ENCODE peak calls at places on chromosomes 2 and 18, in eight cellular contexts. M is HS-27A; S is H9; N is activated CD4-positive, alpha-beta T cell treated with anti-CD3 and anti-CD28 coated beads, Interleukin-2, amount 10 ng/mL, durations not matched to agents 7 days and 5 days; L is astrocyte of the spinal cord; B is nephron progenitor cell; A is AG04449; F is fibroblast of lung. K is an unnamed sample.

GRCh38 chr2:54635554-54636152 is 87.8 kb upstream of the EML6 start:
- DNase-seq in A (no peak), N (no peak), F (peak), S (no peak), M (peak), L (peak), B (no peak), K (peak)

GRCh38 chr2:47654790-47655562 is 128.0 kb upstream of the MSH6 start:
- DNase-seq in N (no peak), M (no peak), S (peak), B (no peak), F (no peak), L (no peak), A (no peak), K (no peak)

GRCh38 chr2:74094291-74094690 is 53.4 kb downstream of the BOLA3 start:
- DNase-seq in S (peak), M (no peak), A (no peak), B (no peak), N (no peak), L (no peak), F (no peak), K (no peak)

GRCh38 chr18:35635171-35635570 is 53.6 kb downstream of the GALNT1 start:
- DNase-seq in N (no peak), B (no peak), A (no peak), S (no peak), L (peak), F (peak), M (no peak), K (peak)

GRCh38 chr2:181805228-181806038 is 86.1 kb upstream of the ITPRID2 start:
- DNase-seq in F (peak), B (no peak), A (peak), L (peak), S (no peak), M (no peak), N (no peak), K (peak)

GRCh38 chr2:46171441-46171953 is 125.7 kb upstream of the EPAS1 start:
- DNase-seq in N (no peak), F (peak), A (peak), L (peak), S (no peak), B (no peak), M (no peak), K (peak)

GRCh38 chr18:45865466-45865865 is 40.0 kb downstream of the SIGLEC15 start:
- DNase-seq in N (no peak), L (no peak), F (no peak), B (no peak), S (no peak), A (no peak), M (no peak), K (no peak)

GRCh38 chr18:37122877-37123276 is 293.9 kb downstream of the KIAA1328 start:
- DNase-seq in A (no peak), M (no peak), S (no peak), F (peak), N (no peak), B (no peak), L (peak), K (no peak)

GRCh38 chr2:31251018-31251417 is 17.1 kb downstream of the EHD3 start:
- DNase-seq in F (no peak), A (no peak), M (no peak), S (no peak), B (no peak), L (no peak), N (no peak), K (no peak)

GRCh38 chr2:34570266-34570872 is 971.3 kb upstream of the FAM98A start:
- DNase-seq in F (peak), B (peak), L (no peak), M (no peak), N (no peak), S (peak), A (no peak), K (no peak)

GRCh38 chr18:41645600-41646360 is 309.3 kb upstream of the PIK3C3 start:
- DNase-seq in F (no peak), L (no peak), M (no peak), S (no peak), N (no peak), B (no peak), A (no peak), K (no peak)

GRCh38 chr2:143071185-143071876 is 57.9 kb upstream of the ARHGAP15 start:
- DNase-seq in S (no peak), F (peak), M (no peak), B (no peak), A (no peak), N (no peak), L (no peak), K (no peak)

GRCh38 chr2:58289029-58289428 is 47.9 kb upstream of the FANCL start:
- DNase-seq in S (no peak), N (no peak), L (no peak), M (peak), F (peak), A (no peak), B (no peak), K (no peak)

GRCh38 chr18:46718501-46719341 is 38.1 kb downstream of the ST8SIA5 start:
- DNase-seq in M (no peak), A (peak), L (peak), S (no peak), B (no peak), N (no peak), F (peak), K (peak)

GRCh38 chr2:240820607-240821428 is 799 bp upstream of the KIF1A start:
- DNase-seq in F (no peak), L (no peak), B (peak), N (no peak), A (no peak), S (peak), M (no peak), K (no peak)

GRCh38 chr2:148582679-148583511 is 61.7 kb upstream of the EPC2 start:
- DNase-seq in A (no peak), L (no peak), M (peak), F (peak), N (no peak), S (no peak), B (no peak), K (peak)

GRCh38 chr2:119744335-119744939 is 15.3 kb upstream of the PTPN4 start:
- DNase-seq in L (peak), N (no peak), F (peak), B (no peak), A (no peak), S (no peak), M (no peak), K (peak)

K was measured in fibroblast of the aortic adventitia.